ENCODE peak calls at places on chromosomes 7 and 10, in five cellular contexts. M, X, T, I and R are unnamed samples. For H3K27me3, the result is how much of the 10 kb centered on the place peaks cover.

GRCh38 chr10:122149138-122149606 is 121.9 kb upstream of the BTBD16 start:
- DNase-seq in M (no peak), X (peak), T (peak), I (no peak), R (no peak)

GRCh38 chr7:132390705-132391104 is 185.6 kb downstream of the PLXNA4 start:
- DNase-seq in M (no peak), X (no peak), T (no peak), I (no peak), R (no peak)

GRCh38 chr10:53140516-53140915 is 367.9 kb upstream of the MBL2 start:
- DNase-seq in M (no peak), X (no peak), T (no peak), I (no peak), R (no peak)

GRCh38 chr7:44257213-44257612 is 56.4 kb downstream of the YKT6 start:
- DNase-seq in M (no peak), X (no peak), T (no peak), I (no peak), R (no peak)

GRCh38 chr7:47332213-47332612 is 249.7 kb downstream of the TNS3 start:
- DNase-seq in M (no peak), X (no peak), T (peak), I (no peak), R (no peak)

GRCh38 chr10:96890580-96890979 is 58.5 kb downstream of the LCOR start:
- DNase-seq in M (no peak), X (no peak), T (no peak), I (no peak), R (no peak)

GRCh38 chr7:158024351-158024715 is 563.3 kb downstream of the PTPRN2 start:
- DNase-seq in M (no peak), X (no peak), T (no peak), I (no peak), R (no peak)

GRCh38 chr10:16992611-16993119 is 136.9 kb downstream of the CUBN start:
- DNase-seq in M (no peak), X (no peak), T (no peak), I (no peak), R (no peak)

GRCh38 chr7:20776942-20777341 is 9.7 kb downstream of the SP8 start:
- DNase-seq in M (no peak), X (no peak), T (no peak), I (no peak), R (no peak)
- H3K27me3 ChIP-seq in M (half or more), X (half or more), T (half or more), I (under half), R (under half)

DNA sequence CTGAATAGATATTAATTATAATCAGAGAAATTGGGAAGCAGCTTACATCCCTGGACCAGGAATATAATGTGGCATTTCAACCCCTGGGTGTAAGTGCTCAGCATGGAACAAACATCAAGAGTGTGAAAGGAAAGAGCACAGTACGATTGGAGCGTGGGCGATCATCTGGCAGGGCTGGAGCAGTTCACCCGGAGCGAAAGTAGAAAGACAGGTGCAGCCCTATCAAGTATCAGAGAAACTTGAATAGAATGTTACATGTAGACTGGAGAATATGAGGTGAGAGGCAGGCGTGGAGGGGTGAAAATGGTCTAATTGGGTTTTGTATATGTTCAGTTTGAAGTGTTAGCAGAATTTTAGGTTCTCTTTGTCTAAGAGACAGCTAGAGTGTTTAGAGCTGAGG is 303.0 kb downstream of the MDFIC start:
- DNase-seq in M (no peak), X (no peak), T (no peak), I (no peak), R (no peak)
- H3K27me3 ChIP-seq in M (under half), X (under half), T (under half), I (under half), R (under half)

GRCh38 chr7:156166692-156167416 is 354.6 kb upstream of the SHH start:
- DNase-seq in M (no peak), X (no peak), T (no peak), I (no peak), R (no peak)
- H3K27me3 ChIP-seq in M (under half), X (half or more), T (under half), I (under half), R (under half)

GRCh38 chr7:72127136-72127535 is 285.0 kb downstream of the CALN1 start:
- DNase-seq in M (no peak), X (no peak), T (no peak), I (no peak), R (no peak)
- H3K27me3 ChIP-seq in M (under half), X (under half), T (under half), I (under half), R (under half)